ENCODE peak calls at places on chromosomes 1 and 21, in four cellular contexts. Z is neural progenitor cell, U is K562, E is H1. Q is an unnamed sample.

GRCh38 chr1:233707153-233707905 is 93.4 kb downstream of the KCNK1 start:
- DNase-seq in Z (no peak), U (peak; percentile 37), E (no peak), Q (no peak)

GRCh38 chr1:224852901-224853568 is 76.4 kb upstream of the DNAH14 start:
- DNase-seq in Z (peak; percentile 45), U (peak; percentile 59), E (no peak), Q (peak; percentile 63)

GRCh38 chr1:169999357-169999756 is 75.1 kb downstream of the KIFAP3 start:
- DNase-seq in Z (no peak), U (no peak), E (no peak), Q (no peak)

GRCh38 chr1:236066054-236066453 is 1.2 kb upstream of the NID1 start:
- DNase-seq in Z (no peak), U (no peak), E (no peak), Q (no peak)

GRCh38 chr1:17052038-17052437 is 1.8 kb downstream of the SDHB start:
- DNase-seq in Z (no peak), U (no peak), E (no peak), Q (no peak)

GRCh38 chr1:38929476-38929875 is 12.2 kb downstream of the RHBDL2 start:
- DNase-seq in Z (peak; percentile 63), U (no peak), E (no peak), Q (no peak)

GRCh38 chr1:30419246-30419720 is 304.1 kb downstream of the MATN1 start:
- DNase-seq in Z (no peak), U (no peak), E (no peak), Q (no peak)

GRCh38 chr1:14968251-14968812 is 185.2 kb upstream of the TMEM51 start:
- DNase-seq in Z (peak; percentile 47), U (no peak), E (no peak), Q (no peak)

GRCh38 chr21:45255381-45256020 is 32.2 kb downstream of the POFUT2 start:
- DNase-seq in Z (no peak), U (peak; percentile 84), E (no peak), Q (no peak)

GRCh38 chr1:29501227-29501976 is 265.1 kb downstream of the PTPRU start:
- DNase-seq in Z (peak; percentile 64), U (no peak), E (peak; percentile 41), Q (no peak)

GRCh38 chr1:1085171-1085841 is 11.2 kb upstream of the RNF223 start:
- DNase-seq in Z (no peak), U (no peak), E (no peak), Q (no peak)

GRCh38 chr1:93591833-93592635 is 89.6 kb downstream of the BCAR3 start:
- DNase-seq in Z (peak; percentile 17), U (peak; percentile 35), E (no peak), Q (no peak)

GRCh38 chr1:31632649-31633048 is 12.0 kb downstream of the PEF1 start:
- DNase-seq in Z (no peak), U (no peak), E (no peak), Q (no peak)

GRCh38 chr1:167601442-167602380 is 28.3 kb upstream of the RCSD1 start:
- DNase-seq in Z (no peak), U (no peak), E (no peak), Q (no peak)

GRCh38 chr21:15557925-15558324 is 171.9 kb upstream of the USP25 start:
- DNase-seq in Z (no peak), U (no peak), E (no peak), Q (no peak)

GRCh38 chr1:231679109-231679508 is 52.5 kb downstream of the DISC1 start:
- DNase-seq in Z (no peak), U (no peak), E (no peak), Q (no peak)

GRCh38 chr1:53398091-53398490 is 61.1 kb upstream of the DMRTB1 start:
- DNase-seq in Z (no peak), U (no peak), E (no peak), Q (no peak)

GRCh38 chr1:47935163-47935562 is 62.0 kb downstream of the TRABD2B start:
- DNase-seq in Z (no peak), U (no peak), E (no peak), Q (no peak)

GRCh38 chr1:41740630-41741239 is 178.0 kb downstream of the HIVEP3 start:
- DNase-seq in Z (no peak), U (no peak), E (no peak), Q (no peak)

GRCh38 chr1:10107985-10108663 is 75.4 kb downstream of the UBE4B start:
- DNase-seq in Z (no peak), U (no peak), E (no peak), Q (no peak)

GRCh38 chr1:33008051-33008914 is 28.4 kb downstream of the AK2 start:
- DNase-seq in Z (no peak), U (no peak), E (no peak), Q (no peak)

GRCh38 chr1:70486676-70487470 is 75.8 kb downstream of the CTH start:
- DNase-seq in Z (no peak), U (no peak), E (no peak), Q (no peak)

GRCh38 chr1:1062364-1063163 is 11.5 kb downstream of the RNF223 start:
- DNase-seq in Z (peak; percentile 40), U (peak; percentile 57), E (no peak), Q (no peak)

GRCh38 chr1:15343729-15344128 is 66.0 kb upstream of the EFHD2 start:
- DNase-seq in Z (peak; percentile 49), U (no peak), E (no peak), Q (no peak)

GRCh38 chr1:160486453-160486852 is 36.6 kb downstream of the SLAMF6 start:
- DNase-seq in Z (no peak), U (no peak), E (peak; percentile 33), Q (no peak)

GRCh38 chr1:161844696-161845095 is 78.6 kb downstream of the ATF6 start:
- DNase-seq in Z (no peak), U (no peak), E (no peak), Q (no peak)

GRCh38 chr1:84598846-84599741 is 24.9 kb upstream of the CTBS start:
- DNase-seq in Z (no peak), U (no peak), E (no peak), Q (no peak)

GRCh38 chr1:37602750-37603694 is 7.3 kb upstream of the GNL2 start:
- DNase-seq in Z (peak; percentile 87), U (peak; percentile 70), E (no peak), Q (no peak)

GRCh38 chr1:182890927-182891610 is 51.9 kb downstream of the DHX9 start:
- DNase-seq in Z (no peak), U (no peak), E (no peak), Q (no peak)

GRCh38 chr1:117561551-117561950 is 44.3 kb upstream of the TENT5C start:
- DNase-seq in Z (no peak), U (no peak), E (no peak), Q (no peak)

GRCh38 chr1:6197746-6198427 is 1.5 kb downstream of the RPL22 start:
- DNase-seq in Z (no peak), U (no peak), E (no peak), Q (no peak)

GRCh38 chr1:53619088-53619810 is 119.7 kb downstream of the GLIS1 start:
- DNase-seq in Z (no peak), U (no peak), E (no peak), Q (no peak)

GRCh38 chr1:39969531-39970270 is 14.8 kb downstream of the MFSD2A start:
- DNase-seq in Z (no peak), U (no peak), E (no peak), Q (no peak)

GRCh38 chr21:42759594-42759927 is 106.1 kb downstream of the PDE9A start:
- DNase-seq in Z (no peak), U (no peak), E (no peak), Q (no peak)

DNA sequence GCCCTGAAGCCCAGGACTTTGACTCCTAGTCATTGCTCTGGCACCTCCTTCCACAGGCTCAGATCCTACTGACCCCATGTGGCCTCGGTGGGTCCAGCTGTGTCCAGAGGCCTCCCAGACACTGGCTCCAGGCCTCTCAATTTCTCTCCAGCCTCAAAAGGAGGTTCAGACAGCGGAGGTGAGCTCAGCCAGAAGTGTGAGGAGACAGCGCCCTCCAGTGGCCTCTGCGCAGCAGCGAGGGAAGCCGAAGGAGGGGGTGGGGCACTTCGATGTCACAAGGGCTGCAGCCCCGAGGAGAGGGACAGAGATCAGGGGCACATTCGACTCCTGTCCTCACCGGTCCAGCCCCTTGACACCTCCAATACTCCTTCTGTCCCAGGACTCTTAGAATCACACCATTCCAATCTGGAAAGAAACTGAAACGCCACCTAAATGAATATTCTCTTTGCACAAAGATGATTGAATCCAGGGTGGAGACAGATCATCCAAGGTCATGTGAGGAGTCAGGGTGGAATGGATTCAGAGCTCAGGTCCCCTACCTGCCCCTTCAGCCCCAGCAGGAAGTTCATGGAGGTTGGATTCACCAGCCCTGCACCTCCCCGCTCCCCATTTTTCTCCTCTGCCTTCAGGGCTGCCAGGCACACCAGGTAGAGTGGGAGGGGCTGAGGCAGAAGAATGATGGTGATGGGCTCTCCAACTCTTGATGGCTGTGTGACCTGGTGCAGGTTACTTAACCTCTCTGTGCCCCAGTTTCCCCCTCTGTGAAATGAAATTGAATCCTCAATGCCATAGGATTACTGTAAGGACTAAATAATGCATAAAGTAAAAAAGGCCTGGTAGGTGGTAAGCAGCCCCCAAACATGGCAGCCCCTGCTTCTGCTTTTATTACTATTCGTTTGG is 34.8 kb upstream of the ZBTB40 start:
- DNase-seq in Z (peak; percentile 90), U (peak; percentile 91), E (peak; percentile 53), Q (no peak)
- H3K9ac ChIP-seq in Z (no peak overlapping the region), U (no peak overlapping the region), E (no peak overlapping the region), Q (no peak overlapping the region)

GRCh38 chr1:229653420-229653819 is 27.4 kb downstream of the URB2 start:
- DNase-seq in Z (no peak), U (no peak), E (no peak), Q (no peak)

GRCh38 chr1:229651546-229651945 is 25.5 kb downstream of the URB2 start:
- DNase-seq in Z (no peak), U (no peak), E (no peak), Q (no peak)

GRCh38 chr1:229657993-229658755 is 32.1 kb downstream of the URB2 start:
- DNase-seq in Z (no peak), U (no peak), E (no peak), Q (no peak)

GRCh38 chr1:229661022-229661877 is 35.2 kb downstream of the URB2 start:
- DNase-seq in Z (peak; percentile 86), U (peak; percentile 79), E (peak; percentile 65), Q (peak; percentile 12)

GRCh38 chr1:229655781-229656180 is 29.7 kb downstream of the URB2 start:
- DNase-seq in Z (no peak), U (no peak), E (no peak), Q (no peak)
- H3K36me3 ChIP-seq in Z (peaks cover 5% of the 10 kb centered on the region), U (peaks cover 96% of the 10 kb centered on the region), E (peaks cover 33% of the 10 kb centered on the region), Q (peaks cover 82% of the 10 kb centered on the region)

GRCh38 chr1:168636642-168637111 is 60.3 kb downstream of the XCL1 start:
- DNase-seq in Z (no peak), U (no peak), E (no peak), Q (no peak)
- H3K9ac ChIP-seq in Z (no peak overlapping the region), U (no peak overlapping the region), E (no peak overlapping the region), Q (no peak overlapping the region)

GRCh38 chr1:246691622-246692495 is 32.4 kb upstream of the SCCPDH start:
- DNase-seq in Z (peak; percentile 14), U (peak; percentile 34), E (no peak), Q (no peak)
- H3K36me3 ChIP-seq in Z (no peaks in the 10 kb centered on the region), U (no peaks in the 10 kb centered on the region), E (no peaks in the 10 kb centered on the region), Q (no peaks in the 10 kb centered on the region)

DNA sequence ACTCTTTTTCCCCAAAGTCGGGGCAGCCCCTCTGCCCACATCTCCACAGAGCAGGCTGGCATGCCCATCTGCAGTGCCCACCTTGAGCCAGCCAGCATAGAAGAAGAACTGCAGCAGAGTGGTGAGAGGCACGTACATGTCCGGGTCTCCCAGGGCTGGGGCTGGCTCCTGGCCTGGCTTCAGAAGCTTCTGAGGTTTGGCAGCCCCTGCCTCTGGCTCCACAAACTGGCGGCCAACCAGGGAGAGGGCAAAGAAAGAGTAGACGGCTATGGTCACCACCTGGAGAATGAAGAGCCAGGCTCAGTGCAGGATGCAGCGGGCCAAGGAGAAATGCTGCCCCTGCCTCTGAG is 3.0 kb downstream of the BEST4 start:
- DNase-seq in Z (no peak), U (no peak), E (no peak), Q (no peak)
- H3K9ac ChIP-seq in Z (no peak overlapping the region), U (no peak overlapping the region), E (no peak overlapping the region), Q (no peak overlapping the region)